ENCODE peak calls at places on chromosomes 3 and 15, in eight cellular contexts. S, X, C, U, Y, B, F and T are unnamed samples.

GRCh38 chr3:130946876-130947275 is 53.0 kb downstream of the ATP2C1 start:
- DNase-seq in U (no peak), Y (no peak), X (no peak), F (no peak), S (no peak), B (no peak), C (no peak), T (no peak)

GRCh38 chr3:52005571-52005986 is 9.9 kb upstream of the RPL29 start:
- DNase-seq in Y (no peak), X (no peak), U (no peak), S (no peak), B (no peak), F (no peak), C (no peak), T (no peak)

GRCh38 chr3:50321844-50322385 is 630 bp downstream of the HYAL2 start:
- DNase-seq in U (no peak), Y (no peak), X (no peak), S (no peak), C (no peak), F (no peak), B (no peak), T (no peak)

GRCh38 chr3:196280689-196281463 is 6.7 kb downstream of the PCYT1A start:
- DNase-seq in B (no peak), Y (no peak), C (peak; percentile 46), U (no peak), S (no peak), X (no peak), F (no peak), T (no peak)

GRCh38 chr3:49157289-49157688 is 8.8 kb downstream of the CCDC71 start:
- DNase-seq in U (no peak), X (no peak), B (peak; percentile 38), S (no peak), F (no peak), Y (no peak), C (no peak), T (no peak)

GRCh38 chr3:177525987-177526712 is 328.9 kb upstream of the TBL1XR1 start:
- DNase-seq in S (peak; percentile 57), Y (no peak), X (no peak), U (no peak), C (no peak), F (no peak), B (peak; percentile 37), T (no peak)

GRCh38 chr3:100073555-100074307 is 40.6 kb downstream of the FILIP1L start:
- DNase-seq in U (no peak), F (no peak), B (no peak), S (no peak), Y (no peak), X (peak; percentile 27), C (no peak), T (no peak)

GRCh38 chr3:52456169-52456799 is 880 bp downstream of the NISCH start:
- DNase-seq in F (no peak), X (no peak), U (no peak), B (no peak), C (no peak), S (no peak), Y (no peak), T (no peak)

GRCh38 chr3:140630366-140630765 is 47.5 kb upstream of the TRIM42 start:
- DNase-seq in B (peak; percentile 20), C (no peak), X (no peak), S (no peak), U (no peak), Y (no peak), F (no peak), T (no peak)

GRCh38 chr3:128062033-128062745 is 10.0 kb downstream of the SEC61A1 start:
- DNase-seq in U (no peak), F (no peak), X (no peak), S (no peak), C (no peak), Y (no peak), B (no peak), T (no peak)

GRCh38 chr3:128056258-128056657 is 4.0 kb downstream of the SEC61A1 start:
- DNase-seq in X (no peak), B (no peak), U (no peak), Y (no peak), C (no peak), F (no peak), S (no peak), T (no peak)

GRCh38 chr3:128066111-128066510 is 13.9 kb downstream of the SEC61A1 start:
- DNase-seq in C (no peak), U (no peak), S (no peak), F (no peak), B (no peak), X (no peak), Y (no peak), T (no peak)

GRCh38 chr3:128064962-128065361 is 12.7 kb downstream of the SEC61A1 start:
- DNase-seq in S (no peak), Y (no peak), U (no peak), X (no peak), C (no peak), F (no peak), B (no peak), T (no peak)

DNA sequence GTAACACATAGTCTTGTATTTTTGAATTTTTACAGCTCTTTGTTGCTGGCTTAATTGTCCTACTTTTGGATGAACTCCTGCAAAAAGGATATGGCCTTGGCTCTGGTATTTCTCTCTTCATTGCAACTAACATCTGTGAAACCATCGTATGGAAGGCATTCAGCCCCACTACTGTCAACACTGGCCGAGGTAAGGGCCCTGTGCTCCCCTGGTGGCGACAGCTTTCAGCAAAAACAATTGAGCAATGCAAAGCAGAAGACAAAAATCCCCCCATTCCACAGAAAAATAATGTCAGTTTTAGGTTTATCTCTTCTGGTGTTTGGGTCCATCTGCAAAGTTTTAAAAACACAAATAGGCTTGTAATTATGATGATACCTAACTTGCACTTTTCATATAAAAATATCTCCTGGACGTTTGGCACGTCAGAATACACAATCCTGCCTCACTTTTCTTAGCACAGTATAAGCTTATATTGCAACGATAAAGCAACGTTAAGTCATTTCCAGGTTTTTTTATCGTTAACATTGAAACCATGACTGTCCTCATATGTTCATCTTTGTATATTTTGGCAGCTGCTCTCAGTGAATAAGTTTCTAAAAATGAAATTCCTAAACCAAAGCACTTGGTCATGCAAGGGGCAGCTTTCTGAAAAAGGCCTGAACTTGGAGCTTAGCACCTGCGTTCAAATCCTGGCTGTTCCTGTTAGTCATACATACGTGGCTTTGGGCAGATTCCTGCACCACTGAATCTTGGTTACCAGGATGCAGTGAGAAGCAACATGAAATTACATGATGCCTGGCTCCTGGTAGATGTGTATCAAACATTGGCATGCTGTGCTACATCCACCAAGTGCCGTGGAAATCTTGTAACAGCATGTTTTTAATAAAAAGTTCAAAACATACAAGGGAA is 8.5 kb downstream of the SEC61A1 start:
- DNase-seq in Y (no peak), X (no peak), C (no peak), F (no peak), B (peak; percentile 33), U (no peak), S (no peak), T (no peak)
- TF ChIP-seq CTCF in Y (no peak), X (no peak), C (no peak), F (no peak), B (no peak), U (no peak), S (no peak), T (no peak)

GRCh38 chr3:152073267-152073666 is 195.5 kb upstream of the MBNL1 start:
- DNase-seq in C (no peak), U (no peak), F (no peak), B (peak; percentile 32), Y (no peak), X (no peak), S (no peak), T (no peak)
- TF ChIP-seq CTCF in C (no peak), U (no peak), F (no peak), B (peak; percentile 42), Y (no peak), X (peak; percentile 23), S (no peak), T (peak; percentile 26)

GRCh38 chr15:52464478-52464877 is 64.2 kb downstream of the MYO5A start:
- DNase-seq in C (peak; percentile 63), X (no peak), F (no peak), Y (no peak), S (no peak), B (no peak), U (no peak), T (no peak)

GRCh38 chr15:52464040-52464439 is 64.6 kb downstream of the MYO5A start:
- DNase-seq in Y (no peak), S (no peak), B (no peak), U (no peak), C (no peak), F (no peak), X (no peak), T (no peak)

GRCh38 chr15:52466134-52466701 is 62.5 kb downstream of the MYO5A start:
- DNase-seq in Y (no peak), C (peak; percentile 87), X (peak; percentile 37), F (no peak), B (no peak), U (no peak), S (peak; percentile 72), T (peak; percentile 62)

GRCh38 chr15:52462806-52463360 is 65.8 kb downstream of the MYO5A start:
- DNase-seq in S (no peak), X (no peak), Y (no peak), F (no peak), C (no peak), B (no peak), U (no peak), T (no peak)

DNA sequence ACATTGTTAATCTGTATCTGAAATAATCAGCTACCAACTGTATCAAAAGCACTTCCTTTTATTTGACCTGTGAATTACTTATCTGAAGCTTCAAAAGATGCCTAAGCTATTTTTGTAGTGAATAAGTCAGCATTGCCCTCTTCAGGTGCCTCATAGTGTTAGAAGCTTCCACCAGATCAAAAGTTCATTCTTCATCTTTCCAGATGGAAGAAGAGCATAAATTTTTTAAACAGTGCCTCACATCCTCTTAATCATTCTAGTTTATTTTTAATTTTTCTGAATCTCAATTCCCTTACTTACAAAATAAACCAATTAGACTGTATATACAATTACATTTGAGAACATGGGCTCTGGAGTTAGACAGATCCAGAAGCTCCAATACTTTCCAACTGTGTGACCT is 65.0 kb downstream of the MYO5A start:
- DNase-seq in S (no peak), U (no peak), Y (no peak), X (no peak), F (no peak), B (peak; percentile 19), C (peak; percentile 43), T (no peak)
- TF ChIP-seq CTCF in S (no peak), U (peak; percentile 46), Y (peak; percentile 28), X (peak; percentile 44), F (no peak), B (peak; percentile 43), C (peak; percentile 44), T (peak; percentile 38)

GRCh38 chr15:86649277-86649676 is 569.6 kb downstream of the AGBL1 start:
- DNase-seq in U (no peak), X (no peak), C (no peak), F (no peak), Y (no peak), S (no peak), B (no peak), T (no peak)
- TF ChIP-seq CTCF in U (no peak), X (no peak), C (no peak), F (no peak), Y (no peak), S (no peak), B (no peak), T (no peak)

DNA sequence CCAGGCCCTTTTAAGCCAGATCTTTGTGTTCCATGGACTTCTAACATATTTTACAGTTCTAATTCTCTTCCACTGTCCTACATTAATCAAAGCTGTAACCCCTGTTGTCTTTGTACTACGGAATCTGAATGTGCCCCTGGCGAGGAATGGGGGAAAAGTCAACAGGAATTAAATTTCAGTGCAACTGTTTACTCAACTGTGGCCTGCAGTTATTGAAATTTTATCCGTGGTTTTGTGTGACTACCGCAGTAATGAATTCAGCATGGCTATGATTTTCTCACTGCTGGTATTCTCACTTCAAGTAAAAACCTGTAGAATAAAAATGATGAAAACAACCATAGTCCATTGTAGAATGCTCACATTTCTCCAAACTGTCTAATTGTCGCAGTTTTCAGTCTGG is 388.0 kb downstream of the FOXP1 start:
- DNase-seq in C (no peak), Y (no peak), X (no peak), U (no peak), S (no peak), B (peak; percentile 89), F (no peak), T (no peak)
- TF ChIP-seq CTCF in C (no peak), Y (no peak), X (no peak), U (no peak), S (no peak), B (no peak), F (no peak), T (no peak)